ENCODE peak calls at places on chromosomes 13 and 19, in ten cellular contexts. One of them, this sample, is unnamed. For H3K27me3 and H3K36me3, the result is how much of the 10 kb centered on the place peaks cover.

GRCh38 chr13:50916701-50917184 is 7.2 kb downstream of the RNASEH2B start:
- DNase-seq in pancreas: no peak
- DNase-seq in tibial artery: no peak
- DNase-seq in aorta: peak
- DNase-seq in vagina: no peak
- DNase-seq in thoracic aorta: no peak
- DNase-seq in WERI-Rb-1: no peak
- DNase-seq in stomach: no peak
- DNase-seq in tibial nerve: no peak
- DNase-seq in IMR-90: no peak
- DNase-seq in this sample: peak

GRCh38 chr19:13902993-13903555 is 2.8 kb downstream of the BRME1 start:
- DNase-seq in IMR-90: no peak
- DNase-seq in tibial nerve: no peak
- DNase-seq in stomach: no peak
- DNase-seq in thoracic aorta: no peak
- DNase-seq in vagina: no peak
- DNase-seq in pancreas: no peak
- DNase-seq in tibial artery: no peak
- DNase-seq in WERI-Rb-1: peak
- DNase-seq in aorta: no peak
- DNase-seq in this sample: no peak

GRCh38 chr19:45790942-45791341 is 1.7 kb downstream of the DMWD start:
- DNase-seq in vagina: no peak
- DNase-seq in aorta: no peak
- DNase-seq in stomach: no peak
- DNase-seq in WERI-Rb-1: no peak
- DNase-seq in pancreas: no peak
- DNase-seq in IMR-90: no peak
- DNase-seq in tibial nerve: no peak
- DNase-seq in tibial artery: no peak
- DNase-seq in thoracic aorta: no peak
- DNase-seq in this sample: peak

GRCh38 chr19:4589579-4590410 is 30.3 kb upstream of the SEMA6B start:
- DNase-seq in vagina: no peak
- DNase-seq in stomach: no peak
- DNase-seq in tibial nerve: no peak
- DNase-seq in tibial artery: no peak
- DNase-seq in WERI-Rb-1: peak
- DNase-seq in IMR-90: no peak
- DNase-seq in aorta: no peak
- DNase-seq in pancreas: no peak
- DNase-seq in thoracic aorta: no peak
- DNase-seq in this sample: no peak

GRCh38 chr19:12664406-12665280 is 1.9 kb downstream of the MAN2B1 start:
- DNase-seq in thoracic aorta: no peak
- DNase-seq in aorta: no peak
- DNase-seq in stomach: no peak
- DNase-seq in vagina: no peak
- DNase-seq in pancreas: no peak
- DNase-seq in WERI-Rb-1: peak
- DNase-seq in tibial nerve: no peak
- DNase-seq in tibial artery: no peak
- DNase-seq in IMR-90: no peak
- DNase-seq in this sample: no peak

GRCh38 chr19:49155005-49155826 is at the start of gene HRC:
- DNase-seq in aorta: no peak
- DNase-seq in WERI-Rb-1: no peak
- DNase-seq in stomach: no peak
- DNase-seq in vagina: no peak
- DNase-seq in tibial nerve: no peak
- DNase-seq in pancreas: no peak
- DNase-seq in IMR-90: no peak
- DNase-seq in tibial artery: no peak
- DNase-seq in thoracic aorta: no peak
- DNase-seq in this sample: no peak

GRCh38 chr13:93226623-93227279 is at the start of gene GPC6:
- DNase-seq in IMR-90: peak
- DNase-seq in stomach: no peak
- DNase-seq in aorta: peak
- DNase-seq in thoracic aorta: no peak
- DNase-seq in WERI-Rb-1: peak
- DNase-seq in tibial artery: peak
- DNase-seq in vagina: no peak
- DNase-seq in pancreas: no peak
- DNase-seq in tibial nerve: peak
- DNase-seq in this sample: no peak

GRCh38 chr13:114161644-114162532 is 17.2 kb upstream of the CFAP97D2 start:
- DNase-seq in tibial nerve: no peak
- DNase-seq in thoracic aorta: no peak
- DNase-seq in WERI-Rb-1: no peak
- DNase-seq in aorta: peak
- DNase-seq in stomach: peak
- DNase-seq in tibial artery: peak
- DNase-seq in pancreas: no peak
- DNase-seq in vagina: no peak
- DNase-seq in IMR-90: peak
- DNase-seq in this sample: peak

GRCh38 chr13:81664872-81665271 is 1323.9 kb upstream of the SPRY2 start:
- DNase-seq in vagina: no peak
- DNase-seq in tibial artery: no peak
- DNase-seq in thoracic aorta: no peak
- DNase-seq in pancreas: no peak
- DNase-seq in stomach: no peak
- DNase-seq in WERI-Rb-1: no peak
- DNase-seq in tibial nerve: no peak
- DNase-seq in aorta: no peak
- DNase-seq in IMR-90: no peak
- DNase-seq in this sample: no peak

GRCh38 chr13:109166807-109167206 is 537.4 kb downstream of the MYO16 start:
- DNase-seq in WERI-Rb-1: no peak
- DNase-seq in tibial artery: no peak
- DNase-seq in stomach: no peak
- DNase-seq in tibial nerve: no peak
- DNase-seq in thoracic aorta: no peak
- DNase-seq in IMR-90: no peak
- DNase-seq in vagina: no peak
- DNase-seq in pancreas: no peak
- DNase-seq in aorta: no peak
- DNase-seq in this sample: no peak

DNA sequence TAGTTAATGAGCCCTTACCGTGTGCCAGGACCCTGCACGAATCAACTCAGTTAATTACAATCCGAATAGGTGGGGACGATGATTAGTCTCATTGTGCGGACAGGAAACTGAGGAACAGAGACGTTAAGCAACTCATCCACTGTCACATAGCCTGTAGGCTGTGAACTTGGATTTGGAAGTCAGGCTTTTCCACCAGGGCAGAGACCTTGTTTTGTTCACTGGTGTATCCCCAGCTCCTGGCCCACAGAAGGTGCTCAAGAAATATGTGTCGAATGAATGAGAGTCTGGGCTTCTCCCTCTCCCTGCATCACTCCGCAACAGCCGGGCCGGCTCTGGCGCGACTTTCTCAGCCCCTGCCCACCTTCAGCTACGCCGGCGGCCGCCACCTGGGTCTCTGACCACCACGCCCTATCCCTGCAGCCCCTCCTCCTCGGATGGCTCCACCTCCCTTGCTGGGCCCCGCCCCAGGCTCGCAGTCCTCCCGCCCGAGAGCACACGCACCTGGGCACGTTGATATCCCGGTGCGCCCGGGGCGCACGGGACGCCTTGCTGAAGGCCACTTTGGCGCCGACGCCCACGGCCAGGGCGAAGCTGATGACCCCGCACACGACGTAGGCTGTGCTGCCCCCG is 1.3 kb downstream of the SHISA7 start:
- DNase-seq in aorta: no peak
- DNase-seq in tibial artery: no peak
- DNase-seq in vagina: no peak
- DNase-seq in thoracic aorta: no peak
- DNase-seq in IMR-90: no peak
- DNase-seq in stomach: no peak
- DNase-seq in tibial nerve: no peak
- DNase-seq in pancreas: no peak
- DNase-seq in WERI-Rb-1: peak
- DNase-seq in this sample: no peak
- H3K27me3 ChIP-seq in aorta: under half
- H3K27me3 ChIP-seq in tibial artery: half or more
- H3K27me3 ChIP-seq in vagina: under half
- H3K27me3 ChIP-seq in thoracic aorta: under half
- H3K27me3 ChIP-seq in IMR-90: half or more
- H3K27me3 ChIP-seq in stomach: under half
- H3K27me3 ChIP-seq in tibial nerve: under half
- H3K27me3 ChIP-seq in pancreas: under half
- H3K27me3 ChIP-seq in WERI-Rb-1: under half
- H3K27me3 ChIP-seq in this sample: half or more

GRCh38 chr13:38648912-38649311 is 38.0 kb upstream of the FREM2 start:
- DNase-seq in pancreas: no peak
- DNase-seq in vagina: no peak
- DNase-seq in tibial nerve: no peak
- DNase-seq in IMR-90: no peak
- DNase-seq in stomach: no peak
- DNase-seq in tibial artery: no peak
- DNase-seq in aorta: no peak
- DNase-seq in thoracic aorta: no peak
- DNase-seq in WERI-Rb-1: no peak
- DNase-seq in this sample: no peak
- H3K27ac ChIP-seq in pancreas: no peak
- H3K27ac ChIP-seq in vagina: no peak
- H3K27ac ChIP-seq in tibial nerve: no peak
- H3K27ac ChIP-seq in IMR-90: no peak
- H3K27ac ChIP-seq in stomach: no peak
- H3K27ac ChIP-seq in tibial artery: no peak
- H3K27ac ChIP-seq in aorta: no peak
- H3K27ac ChIP-seq in thoracic aorta: no peak
- H3K27ac ChIP-seq in WERI-Rb-1: no peak
- H3K27ac ChIP-seq in this sample: no peak

DNA sequence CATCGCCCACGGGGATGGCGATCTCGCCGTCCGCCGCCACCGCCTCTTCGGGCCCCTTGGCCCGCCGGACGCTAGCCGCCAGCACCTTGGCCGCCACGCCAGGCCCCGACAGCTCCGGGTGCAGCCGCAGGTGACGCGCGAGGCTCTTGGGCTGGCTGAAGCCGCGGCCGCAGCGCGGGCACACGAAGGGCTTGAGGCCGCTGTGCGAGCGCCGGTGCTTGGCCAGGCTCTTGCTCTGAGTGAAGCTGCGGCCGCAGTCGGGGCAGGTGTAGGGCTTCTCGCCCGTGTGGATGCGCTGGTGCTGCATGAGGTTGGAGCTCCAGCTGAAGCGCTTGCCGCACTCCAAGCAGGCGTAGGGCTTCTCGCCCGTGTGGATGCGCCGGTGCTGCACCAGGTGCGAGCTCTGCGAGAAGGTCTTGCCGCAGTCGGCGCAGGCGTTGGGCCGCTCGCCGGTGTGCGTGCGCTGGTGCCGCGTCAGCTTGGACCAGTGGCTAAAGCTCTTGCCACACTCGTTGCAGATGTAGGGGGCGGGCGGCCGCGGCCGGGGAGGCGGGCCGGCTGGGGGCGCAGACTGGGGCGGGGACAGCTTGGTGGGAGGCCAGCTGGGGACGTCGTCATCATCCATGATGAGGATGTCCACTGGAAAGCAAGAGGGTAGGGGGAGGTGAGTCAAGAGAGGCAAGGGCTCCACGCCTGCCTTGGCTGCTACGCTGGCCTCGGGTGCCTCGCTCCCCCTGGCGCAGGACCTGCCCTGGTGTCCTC is 32.5 kb downstream of the ZNF787 start:
- DNase-seq in IMR-90: no peak
- DNase-seq in WERI-Rb-1: no peak
- DNase-seq in tibial nerve: no peak
- DNase-seq in vagina: no peak
- DNase-seq in aorta: no peak
- DNase-seq in tibial artery: no peak
- DNase-seq in stomach: no peak
- DNase-seq in pancreas: no peak
- DNase-seq in thoracic aorta: no peak
- DNase-seq in this sample: no peak
- H3K36me3 ChIP-seq in IMR-90: under half
- H3K36me3 ChIP-seq in WERI-Rb-1: under half
- H3K36me3 ChIP-seq in tibial nerve: under half
- H3K36me3 ChIP-seq in vagina: under half
- H3K36me3 ChIP-seq in aorta: under half
- H3K36me3 ChIP-seq in tibial artery: under half
- H3K36me3 ChIP-seq in stomach: half or more
- H3K36me3 ChIP-seq in pancreas: under half
- H3K36me3 ChIP-seq in thoracic aorta: under half
- H3K36me3 ChIP-seq in this sample: under half

GRCh38 chr13:27956576-27957300 is 12.4 kb downstream of the CDX2 start:
- DNase-seq in tibial artery: no peak
- DNase-seq in stomach: no peak
- DNase-seq in tibial nerve: no peak
- DNase-seq in pancreas: no peak
- DNase-seq in thoracic aorta: no peak
- DNase-seq in aorta: no peak
- DNase-seq in IMR-90: no peak
- DNase-seq in WERI-Rb-1: no peak
- DNase-seq in vagina: no peak
- DNase-seq in this sample: no peak

GRCh38 chr13:27952931-27953670 is 16.0 kb downstream of the CDX2 start:
- DNase-seq in IMR-90: no peak
- DNase-seq in tibial artery: no peak
- DNase-seq in vagina: no peak
- DNase-seq in WERI-Rb-1: no peak
- DNase-seq in pancreas: peak
- DNase-seq in tibial nerve: no peak
- DNase-seq in aorta: no peak
- DNase-seq in stomach: peak
- DNase-seq in thoracic aorta: no peak
- DNase-seq in this sample: no peak

GRCh38 chr13:27953671-27954405 is 15.3 kb downstream of the CDX2 start:
- DNase-seq in vagina: no peak
- DNase-seq in thoracic aorta: no peak
- DNase-seq in tibial artery: no peak
- DNase-seq in stomach: peak
- DNase-seq in WERI-Rb-1: peak
- DNase-seq in aorta: peak
- DNase-seq in IMR-90: peak
- DNase-seq in tibial nerve: peak
- DNase-seq in pancreas: peak
- DNase-seq in this sample: no peak

GRCh38 chr13:27955192-27955591 is 13.9 kb downstream of the CDX2 start:
- DNase-seq in aorta: no peak
- DNase-seq in WERI-Rb-1: no peak
- DNase-seq in stomach: no peak
- DNase-seq in IMR-90: no peak
- DNase-seq in tibial nerve: no peak
- DNase-seq in thoracic aorta: no peak
- DNase-seq in pancreas: no peak
- DNase-seq in vagina: no peak
- DNase-seq in tibial artery: no peak
- DNase-seq in this sample: no peak

DNA sequence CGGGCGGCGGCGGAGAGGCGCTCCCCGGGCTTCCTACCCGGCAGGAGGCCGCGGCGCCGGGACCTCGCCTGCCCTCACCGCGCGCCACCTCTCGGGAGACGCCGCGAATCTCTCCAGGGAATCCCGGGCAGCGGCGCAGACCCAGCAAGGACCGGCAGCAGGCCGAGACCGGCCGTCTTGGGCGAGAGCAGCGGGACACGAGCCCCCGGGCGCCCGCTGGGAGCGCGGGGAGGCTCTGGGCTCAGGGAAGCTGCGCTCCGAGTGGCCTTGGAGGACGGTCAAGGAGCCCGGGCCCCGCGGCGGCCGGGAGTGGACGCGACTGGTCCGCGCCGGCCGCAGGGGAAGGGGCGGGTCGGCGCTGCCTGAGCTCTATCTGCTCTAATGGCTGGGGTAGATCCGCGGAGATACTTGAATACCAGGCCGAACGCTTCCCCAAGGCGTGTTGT is 14.7 kb downstream of the CDX2 start:
- DNase-seq in pancreas: peak
- DNase-seq in IMR-90: no peak
- DNase-seq in thoracic aorta: no peak
- DNase-seq in vagina: no peak
- DNase-seq in tibial artery: no peak
- DNase-seq in aorta: no peak
- DNase-seq in stomach: peak
- DNase-seq in WERI-Rb-1: peak
- DNase-seq in tibial nerve: no peak
- DNase-seq in this sample: no peak
- H3K27me3 ChIP-seq in pancreas: under half
- H3K27me3 ChIP-seq in IMR-90: half or more
- H3K27me3 ChIP-seq in thoracic aorta: under half
- H3K27me3 ChIP-seq in vagina: under half
- H3K27me3 ChIP-seq in tibial artery: half or more
- H3K27me3 ChIP-seq in aorta: under half
- H3K27me3 ChIP-seq in stomach: under half
- H3K27me3 ChIP-seq in WERI-Rb-1: half or more
- H3K27me3 ChIP-seq in tibial nerve: under half
- H3K27me3 ChIP-seq in this sample: under half